ENCODE peak calls at places on chromosomes 16 and 17, in five cellular contexts. B is HEK293T, I is GM12878, N is HepG2, Z is K562. S is an unnamed sample.

GRCh38 chr16:66493490-66494401 is 56.2 kb downstream of the TK2 start:
- DNase-seq in Z (no peak), B (no peak), I (no peak), N (no peak), S (no peak)

GRCh38 chr17:58351182-58351581 is 819 bp downstream of the SUPT4H1 start:
- DNase-seq in I (no peak), N (no peak), Z (no peak), B (no peak), S (no peak)

GRCh38 chr16:58426095-58426494 is 33.8 kb downstream of the GINS3 start:
- DNase-seq in B (no peak), Z (no peak), I (peak; percentile 45), N (no peak), S (no peak)

GRCh38 chr16:31355701-31356100 is 725 bp downstream of the ITGAX start:
- DNase-seq in B (no peak), I (no peak), Z (no peak), N (no peak), S (no peak)

GRCh38 chr17:58556833-58557250 is 42.4 kb upstream of the MTMR4 start:
- DNase-seq in B (no peak), Z (no peak), I (no peak), N (no peak), S (no peak)

GRCh38 chr16:16075463-16076399 is 126.3 kb downstream of the ABCC1 start:
- DNase-seq in Z (no peak), N (no peak), I (no peak), B (no peak), S (no peak)

GRCh38 chr17:48149174-48150106 is 41.9 kb downstream of the SNX11 start:
- DNase-seq in N (peak; percentile 33), I (no peak), Z (peak; percentile 74), B (peak; percentile 76), S (peak; percentile 50)

GRCh38 chr17:8140058-8140412 is 12.2 kb downstream of the PER1 start:
- DNase-seq in I (no peak), N (no peak), B (no peak), Z (no peak), S (peak; percentile 15)

GRCh38 chr17:62592305-62593099 is 35.0 kb upstream of the MRC2 start:
- DNase-seq in N (no peak), I (no peak), Z (no peak), B (no peak), S (no peak)

GRCh38 chr16:89449726-89450335 is 40.5 kb downstream of the ANKRD11 start:
- DNase-seq in Z (no peak), B (no peak), N (no peak), I (no peak), S (no peak)

GRCh38 chr17:34382586-34383224 is 19.7 kb upstream of the CCL1 start:
- DNase-seq in I (peak; percentile 49), Z (no peak), B (no peak), N (no peak), S (peak; percentile 16)

GRCh38 chr16:20938426-20938825 is 37.9 kb downstream of the LYRM1 start:
- DNase-seq in B (no peak), I (no peak), Z (no peak), N (no peak), S (no peak)

GRCh38 chr16:68668266-68668665 is 23.2 kb downstream of the CDH3 start:
- DNase-seq in N (no peak), B (no peak), Z (no peak), I (peak; percentile 24), S (no peak)

GRCh38 chr16:84982434-84982833 is 28.9 kb downstream of the ZDHHC7 start:
- DNase-seq in B (no peak), Z (peak; percentile 70), I (no peak), N (no peak), S (no peak)

GRCh38 chr16:72371307-72372081 is 199.5 kb upstream of the PMFBP1 start:
- DNase-seq in B (peak; percentile 54), N (no peak), Z (peak; percentile 2), I (no peak), S (no peak)

GRCh38 chr16:745739-746138 is 4.9 kb upstream of the CIAO3 start:
- DNase-seq in B (peak; percentile 70), I (no peak), Z (peak; percentile 73), N (no peak), S (peak; percentile 81)

GRCh38 chr17:60971515-60972369 is 294.1 kb downstream of the BCAS3 start:
- DNase-seq in B (peak; percentile 56), Z (peak; percentile 48), I (peak; percentile 4), N (peak; percentile 56), S (peak; percentile 71)

GRCh38 chr17:79031996-79032875 is 8.3 kb downstream of the C1QTNF1 start:
- DNase-seq in N (no peak), B (no peak), I (no peak), Z (no peak), S (no peak)

GRCh38 chr16:75218256-75219076 is at the start of gene CTRB1:
- DNase-seq in Z (no peak), N (no peak), I (no peak), B (no peak), S (peak; percentile 57)

GRCh38 chr17:74454197-74455024 is 12.0 kb upstream of the CD300A start:
- DNase-seq in N (peak; percentile 80), I (no peak), Z (peak; percentile 91), B (no peak), S (no peak)

GRCh38 chr16:23216658-23217246 is 34.2 kb downstream of the SCNN1G start:
- DNase-seq in Z (no peak), N (no peak), B (no peak), I (no peak), S (no peak)

GRCh38 chr16:2039286-2040030 is 8.2 kb downstream of the NTHL1 start:
- DNase-seq in I (no peak), Z (peak; percentile 36), B (no peak), N (peak; percentile 90), S (peak; percentile 83)

GRCh38 chr17:77610980-77611641 is 347.4 kb upstream of the TNRC6C start:
- DNase-seq in I (no peak), N (no peak), Z (no peak), B (no peak), S (no peak)

GRCh38 chr17:75288784-75289121 is 480 bp downstream of the SLC25A19 start:
- DNase-seq in I (no peak), N (peak; percentile 69), Z (peak; percentile 63), B (peak; percentile 52), S (no peak)

GRCh38 chr16:75519175-75519574 is 16.7 kb downstream of the CHST5 start:
- DNase-seq in Z (no peak), N (no peak), I (no peak), B (no peak), S (no peak)

GRCh38 chr16:54633943-54634362 is 296.7 kb upstream of the IRX5 start:
- DNase-seq in B (peak; percentile 33), N (peak; percentile 14), Z (peak; percentile 49), I (no peak), S (no peak)

GRCh38 chr16:86120201-86120981 is 221.4 kb downstream of the IRF8 start:
- DNase-seq in Z (no peak), I (no peak), B (no peak), N (no peak), S (no peak)

GRCh38 chr17:74159226-74159840 is 44.1 kb upstream of the RPL38 start:
- DNase-seq in B (no peak), N (no peak), I (no peak), Z (no peak), S (no peak)

GRCh38 chr17:55814377-55814776 is 63.5 kb downstream of the PCTP start:
- DNase-seq in I (no peak), Z (no peak), B (no peak), N (no peak), S (no peak)

GRCh38 chr17:70161519-70161918 is 7.8 kb upstream of the KCNJ2 start:
- DNase-seq in I (no peak), Z (no peak), B (no peak), N (no peak), S (no peak)

GRCh38 chr17:70157151-70157550 is 12.2 kb upstream of the KCNJ2 start:
- DNase-seq in N (no peak), I (no peak), B (no peak), Z (no peak), S (no peak)

GRCh38 chr17:70159980-70160379 is 9.4 kb upstream of the KCNJ2 start:
- DNase-seq in Z (no peak), I (no peak), B (no peak), N (no peak), S (no peak)

GRCh38 chr17:70158581-70158980 is 10.8 kb upstream of the KCNJ2 start:
- DNase-seq in B (no peak), N (no peak), I (no peak), Z (no peak), S (no peak)

DNA sequence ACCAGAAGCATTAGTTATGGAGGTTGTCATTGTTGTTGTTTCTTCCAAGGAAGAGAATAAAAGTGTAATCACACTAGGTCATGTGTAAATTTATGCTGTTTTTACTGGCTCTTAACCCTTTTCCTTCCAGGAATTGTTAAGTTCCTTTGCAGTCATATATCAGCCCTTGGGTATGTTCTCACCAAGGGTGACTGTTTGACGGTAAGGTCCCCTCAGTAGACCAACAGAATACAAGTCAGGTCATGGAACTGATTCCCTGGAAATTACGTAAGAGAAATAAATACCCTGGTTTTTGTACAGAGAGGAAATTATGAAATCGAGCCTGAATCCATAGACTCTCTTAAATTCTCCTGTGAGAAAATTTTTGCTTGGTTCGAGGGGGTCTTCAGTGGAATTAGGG is 11.2 kb upstream of the KCNJ2 start:
- DNase-seq in N (no peak), I (no peak), Z (no peak), B (no peak), S (no peak)
- TF ChIP-seq FOXM1 in N (no peak), I (no peak), Z (no peak), B (no peak), S (no peak)

GRCh38 chr16:14487579-14487978 is 142.5 kb downstream of the PARN start:
- DNase-seq in B (no peak), I (no peak), N (no peak), Z (peak; percentile 50), S (peak; percentile 20)
- TF ChIP-seq FOXM1 in B (no peak), I (no peak), N (no peak), Z (no peak), S (no peak)

GRCh38 chr17:419073-419735 is 66.6 kb upstream of the RPH3AL start:
- DNase-seq in Z (no peak), N (peak; percentile 80), B (no peak), I (no peak), S (no peak)
- TF ChIP-seq FOXM1 in Z (no peak), N (no peak), B (no peak), I (no peak), S (no peak)

GRCh38 chr17:53629188-53629587 is 193.5 kb upstream of the KIF2B start:
- DNase-seq in B (no peak), N (no peak), Z (no peak), I (no peak), S (no peak)

GRCh38 chr17:53626286-53626685 is 196.4 kb upstream of the KIF2B start:
- DNase-seq in Z (peak; percentile 48), I (no peak), B (no peak), N (no peak), S (no peak)

GRCh38 chr17:53628011-53628410 is 194.7 kb upstream of the KIF2B start:
- DNase-seq in I (no peak), N (no peak), Z (no peak), B (no peak), S (no peak)

GRCh38 chr17:53630115-53630514 is 192.6 kb upstream of the KIF2B start:
- DNase-seq in N (no peak), B (no peak), I (no peak), Z (no peak), S (no peak)

DNA sequence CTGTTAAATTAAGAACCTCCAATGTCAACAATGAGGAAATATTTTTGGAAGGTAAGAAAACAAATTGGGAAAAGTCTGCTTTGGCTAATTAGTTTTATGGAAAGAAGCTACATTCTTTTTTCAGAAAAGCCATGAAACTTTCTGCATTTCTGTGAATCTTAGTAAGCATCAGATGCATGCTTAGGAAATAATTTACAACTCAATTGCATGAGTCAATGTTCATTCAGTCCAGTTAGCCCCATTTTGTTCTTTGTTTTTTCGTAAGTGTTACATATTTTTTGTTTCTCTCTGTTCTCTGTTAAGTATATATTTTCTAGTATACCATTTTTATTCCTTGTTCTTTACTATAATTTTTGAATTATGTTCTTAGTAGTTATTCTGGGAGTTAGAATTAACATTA is 195.2 kb upstream of the KIF2B start:
- DNase-seq in I (no peak), B (no peak), Z (no peak), N (no peak), S (no peak)
- TF ChIP-seq FOXM1 in I (no peak), B (no peak), Z (no peak), N (no peak), S (no peak)

S was measured in SK-N-SH.